ENCODE peak calls at places on chromosome 17, in five cellular contexts. G is heart right ventricle, F is pancreas, V is breast epithelium, U is BJ. K is an unnamed sample. For H3K27me3, the result is how much of the 10 kb centered on the place peaks cover.

GRCh38 chr17:59534583-59534982 is 30.8 kb upstream of the DHX40 start:
- DNase-seq in G (no peak), F (no peak), V (no peak), U (no peak), K (peak)

GRCh38 chr17:45149037-45149668 is 878 bp downstream of the HEXIM1 start:
- DNase-seq in G (peak), F (peak), V (peak), U (peak), K (peak)

GRCh38 chr17:17698869-17699351 is 17.7 kb downstream of the RAI1 start:
- DNase-seq in G (no peak), F (no peak), V (no peak), U (no peak), K (peak)

GRCh38 chr17:79720705-79721295 is 9.9 kb upstream of the ENPP7 start:
- DNase-seq in G (no peak), F (peak), V (no peak), U (no peak), K (no peak)

GRCh38 chr17:73043686-73044581 is 48.6 kb downstream of the SLC39A11 start:
- DNase-seq in G (no peak), F (no peak), V (no peak), U (no peak), K (no peak)

GRCh38 chr17:49013311-49014205 is 16.4 kb downstream of the IGF2BP1 start:
- DNase-seq in G (no peak), F (peak), V (no peak), U (no peak), K (peak)

GRCh38 chr17:51765558-51766145 is 392.9 kb downstream of the CA10 start:
- DNase-seq in G (no peak), F (no peak), V (no peak), U (no peak), K (no peak)

GRCh38 chr17:14334919-14335318 is 34.0 kb downstream of the HS3ST3B1 start:
- DNase-seq in G (peak), F (no peak), V (no peak), U (no peak), K (no peak)

GRCh38 chr17:57666198-57666870 is 78.8 kb downstream of the CCDC182 start:
- DNase-seq in G (peak), F (no peak), V (no peak), U (no peak), K (no peak)

GRCh38 chr17:37719866-37720265 is 25.0 kb downstream of the HNF1B start:
- DNase-seq in G (no peak), F (no peak), V (no peak), U (no peak), K (no peak)

GRCh38 chr17:4895676-4896331 is 3.5 kb upstream of the C17orf107 start:
- DNase-seq in G (no peak), F (no peak), V (no peak), U (no peak), K (peak)

GRCh38 chr17:70313031-70313430 is 143.7 kb downstream of the KCNJ2 start:
- DNase-seq in G (no peak), F (no peak), V (no peak), U (no peak), K (no peak)

GRCh38 chr17:14776791-14777190 is 475.9 kb downstream of the HS3ST3B1 start:
- DNase-seq in G (no peak), F (no peak), V (no peak), U (no peak), K (no peak)

GRCh38 chr17:76078859-76079576 is at the start of gene ZACN:
- DNase-seq in G (no peak), F (peak), V (no peak), U (no peak), K (peak)
- H3K27me3 ChIP-seq in G (under half), F (under half), V (under half), U (half or more), K (half or more)

GRCh38 chr17:8003594-8004181 is 1.3 kb downstream of the GUCY2D start:
- DNase-seq in G (no peak), F (no peak), V (no peak), U (no peak), K (peak)

GRCh38 chr17:8001976-8002645 is at the start of gene GUCY2D:
- DNase-seq in G (no peak), F (peak), V (peak), U (no peak), K (peak)

GRCh38 chr17:8004899-8005298 is 2.5 kb downstream of the GUCY2D start:
- DNase-seq in G (no peak), F (no peak), V (no peak), U (no peak), K (no peak)

GRCh38 chr17:8005357-8005756 is 2.9 kb downstream of the GUCY2D start:
- DNase-seq in G (no peak), F (no peak), V (no peak), U (no peak), K (no peak)

DNA sequence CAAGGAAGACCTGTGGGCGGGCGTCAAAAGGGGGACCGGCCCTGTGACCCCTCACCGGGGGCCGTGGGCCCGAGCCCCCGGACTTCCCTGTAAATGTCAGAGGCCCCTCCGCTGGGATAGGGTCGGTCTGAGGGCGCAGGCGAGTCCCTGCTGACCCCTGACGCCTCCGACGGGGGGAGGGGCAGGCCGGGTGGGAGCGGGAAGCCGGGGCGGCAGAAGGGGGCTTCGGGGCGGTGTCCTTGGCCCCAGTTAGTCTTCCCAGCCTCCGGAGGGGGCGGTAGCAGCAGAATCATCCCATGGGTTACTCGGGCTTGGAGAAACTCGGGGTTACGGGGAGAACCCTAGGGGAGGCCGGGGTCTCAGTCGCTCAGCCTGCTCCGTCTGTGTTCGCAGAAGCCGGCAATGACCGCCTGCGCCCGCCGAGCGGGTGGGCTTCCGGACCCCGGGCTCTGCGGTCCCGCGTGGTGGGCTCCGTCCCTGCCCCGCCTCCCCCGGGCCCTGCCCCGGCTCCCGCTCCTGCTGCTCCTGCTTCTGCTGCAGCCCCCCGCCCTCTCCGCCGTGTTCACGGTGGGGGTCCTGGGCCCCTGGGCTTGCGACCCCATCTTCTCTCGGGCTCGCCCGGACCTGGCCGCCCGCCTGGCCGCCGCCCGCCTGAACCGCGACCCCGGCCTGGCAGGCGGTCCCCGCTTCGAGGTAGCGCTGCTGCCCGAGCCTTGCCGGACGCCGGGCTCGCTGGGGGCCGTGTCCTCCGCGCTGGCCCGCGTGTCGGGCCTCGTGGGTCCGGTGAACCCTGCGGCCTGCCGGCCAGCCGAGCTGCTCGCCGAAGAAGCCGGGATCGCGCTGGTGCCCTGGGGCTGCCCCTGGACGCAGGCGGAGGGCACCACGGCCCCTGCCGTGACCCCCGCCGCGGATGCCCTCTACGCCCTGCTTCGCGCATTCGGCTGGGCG is 505 bp downstream of the GUCY2D start:
- DNase-seq in G (no peak), F (peak), V (peak), U (no peak), K (peak)
- H3K27me3 ChIP-seq in G (under half), F (under half), V (under half), U (under half), K (under half)

GRCh38 chr17:74110467-74110866 is 93.0 kb upstream of the RPL38 start:
- DNase-seq in G (no peak), F (no peak), V (no peak), U (no peak), K (no peak)
- H3K27me3 ChIP-seq in G (under half), F (under half), V (under half), U (under half), K (under half)

GRCh38 chr17:77034677-77035424 is 105.9 kb upstream of the SEC14L1 start:
- DNase-seq in G (no peak), F (no peak), V (no peak), U (no peak), K (peak)

GRCh38 chr17:77036136-77036840 is 104.5 kb upstream of the SEC14L1 start:
- DNase-seq in G (no peak), F (no peak), V (no peak), U (no peak), K (no peak)

GRCh38 chr17:77035526-77035925 is 105.2 kb upstream of the SEC14L1 start:
- DNase-seq in G (no peak), F (no peak), V (no peak), U (no peak), K (no peak)

GRCh38 chr17:77033892-77034404 is 106.8 kb upstream of the SEC14L1 start:
- DNase-seq in G (no peak), F (no peak), V (no peak), U (no peak), K (no peak)

DNA sequence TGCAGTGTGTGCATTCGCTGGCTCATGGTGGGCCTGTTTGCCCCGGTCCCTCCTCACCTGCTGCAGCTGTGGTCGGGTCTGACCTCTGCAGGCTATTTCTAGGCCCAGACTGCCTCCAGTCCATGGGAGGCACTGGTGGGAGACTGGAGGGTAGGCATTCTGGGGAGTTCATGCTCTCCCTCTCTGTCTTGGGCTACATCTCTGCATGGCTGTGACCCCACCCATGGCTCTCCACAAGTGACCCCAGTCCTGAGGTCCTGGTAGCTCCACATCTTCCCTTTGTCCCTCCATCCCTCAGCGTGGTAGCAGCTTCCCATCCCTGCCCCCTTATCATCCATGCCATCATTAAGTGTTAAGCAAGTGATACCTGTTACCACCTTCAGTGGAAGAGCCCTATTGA is 107.8 kb upstream of the SEC14L1 start:
- DNase-seq in G (no peak), F (no peak), V (no peak), U (no peak), K (no peak)
- H3K27me3 ChIP-seq in G (under half), F (under half), V (under half), U (under half), K (under half)

GRCh38 chr17:36153887-36154576 is 22.4 kb downstream of the TBC1D3B start:
- DNase-seq in G (no peak), F (no peak), V (no peak), U (no peak), K (no peak)
- H3K27me3 ChIP-seq in G (under half), F (under half), V (under half), U (under half), K (under half)